ENCODE peak calls at places on chromosomes 12 and 14, in six cellular contexts. N, C, G, R, A and V are unnamed samples.

GRCh38 chr12:111448266-111448830 is 42.6 kb downstream of the SH2B3 start:
- DNase-seq in G (no peak), R (no peak), N (peak), A (no peak), C (no peak), V (no peak)

GRCh38 chr14:38973083-38973700 is 129.8 kb downstream of the SEC23A start:
- DNase-seq in N (no peak), A (no peak), C (no peak), G (no peak), R (no peak), V (no peak)

GRCh38 chr14:54594531-54594930 is 27.6 kb downstream of the SAMD4A start:
- DNase-seq in C (no peak), G (no peak), R (no peak), N (no peak), A (peak), V (no peak)

GRCh38 chr12:22231836-22232235 is 102.7 kb downstream of the ST8SIA1 start:
- DNase-seq in C (no peak), G (no peak), A (peak), R (peak), N (no peak), V (peak)

GRCh38 chr12:75725505-75726120 is 214.2 kb upstream of the KRR1 start:
- DNase-seq in G (no peak), C (no peak), N (no peak), R (peak), A (peak), V (peak)

GRCh38 chr12:96112733-96113132 is 77.3 kb upstream of the LTA4H start:
- DNase-seq in G (peak), R (no peak), C (no peak), N (no peak), A (no peak), V (no peak)

GRCh38 chr12:30753233-30753632 is 1.5 kb downstream of the CAPRIN2 start:
- DNase-seq in R (peak), G (no peak), C (no peak), N (no peak), A (peak), V (peak)

GRCh38 chr12:51048601-51049369 is 658 bp downstream of the LETMD1 start:
- DNase-seq in G (no peak), A (no peak), R (no peak), C (no peak), N (no peak), V (no peak)

GRCh38 chr12:93183940-93184663 is 193.6 kb upstream of the NUDT4 start:
- DNase-seq in A (peak), N (peak), C (no peak), R (no peak), G (no peak), V (no peak)

GRCh38 chr12:108807476-108807875 is 49.9 kb downstream of the SSH1 start:
- DNase-seq in G (no peak), N (no peak), C (no peak), R (no peak), A (no peak), V (no peak)

GRCh38 chr14:59204305-59204704 is 15.8 kb downstream of the DAAM1 start:
- DNase-seq in N (no peak), C (no peak), A (no peak), G (no peak), R (no peak), V (no peak)

GRCh38 chr12:7588703-7589329 is 76.9 kb downstream of the APOBEC1 start:
- DNase-seq in R (peak), G (peak), C (no peak), N (peak), A (no peak), V (peak)

GRCh38 chr12:10940389-10940788 is 1.3 kb upstream of the TAS2R14 start:
- DNase-seq in A (peak), C (peak), R (peak), N (no peak), G (no peak), V (peak)

GRCh38 chr12:113161415-113162016 is 12.0 kb downstream of the CFAP73 start:
- DNase-seq in A (peak), G (no peak), C (no peak), N (no peak), R (peak), V (peak)

GRCh38 chr14:95891742-95892141 is 15.1 kb downstream of the TUNAR start:
- DNase-seq in C (no peak), N (no peak), G (no peak), A (peak), R (no peak), V (peak)

GRCh38 chr12:118760623-118761022 is 220.7 kb upstream of the SRRM4 start:
- DNase-seq in A (no peak), R (no peak), G (no peak), C (no peak), N (no peak), V (no peak)

GRCh38 chr14:73239463-73240241 is 2.3 kb downstream of the PAPLN start:
- DNase-seq in A (peak), C (no peak), N (no peak), G (peak), R (no peak), V (peak)

GRCh38 chr12:76519538-76519937 is 40.0 kb downstream of the OSBPL8 start:
- DNase-seq in C (no peak), A (peak), G (no peak), N (peak), R (no peak), V (peak)

GRCh38 chr14:90388437-90388836 is 8.4 kb upstream of the CALM1 start:
- DNase-seq in C (peak), A (peak), N (no peak), R (peak), G (peak), V (peak)

GRCh38 chr12:87369161-87369560 is 660.0 kb downstream of the C12orf50 start:
- DNase-seq in R (no peak), G (no peak), C (no peak), A (no peak), N (no peak), V (no peak)

GRCh38 chr14:92491782-92492181 is 21.8 kb upstream of the RIN3 start:
- DNase-seq in A (no peak), G (no peak), R (no peak), N (no peak), C (no peak), V (no peak)

GRCh38 chr12:2535583-2536187 is 259.1 kb upstream of the FKBP4 start:
- DNase-seq in N (no peak), R (no peak), G (no peak), A (no peak), C (no peak), V (peak)

GRCh38 chr14:68966872-68967301 is 12.2 kb downstream of the ACTN1 start:
- DNase-seq in G (no peak), A (no peak), N (no peak), C (no peak), R (no peak), V (peak)

GRCh38 chr14:33191855-33192254 is 253.2 kb downstream of the NPAS3 start:
- DNase-seq in A (no peak), G (no peak), N (no peak), R (no peak), C (no peak), V (no peak)

GRCh38 chr14:87874676-87875075 is 118.3 kb downstream of the GALC start:
- DNase-seq in C (no peak), R (no peak), G (no peak), N (no peak), A (no peak), V (no peak)

GRCh38 chr12:126518596-126519200 is 1453.5 kb downstream of the AACS start:
- DNase-seq in G (no peak), A (peak), N (no peak), C (no peak), R (no peak), V (peak)

GRCh38 chr14:90454041-90455000 is 57.5 kb downstream of the CALM1 start:
- DNase-seq in N (no peak), G (peak), R (peak), C (peak), A (peak), V (peak)

GRCh38 chr12:4562034-4562657 is at the start of gene DYRK4:
- DNase-seq in C (peak), N (no peak), A (peak), G (peak), R (no peak), V (peak)

GRCh38 chr12:10018390-10018789 is 8.0 kb downstream of the CLEC12B start:
- DNase-seq in N (no peak), G (no peak), A (no peak), C (peak), R (no peak), V (no peak)

GRCh38 chr12:43308776-43309175 is 243.2 kb downstream of the ADAMTS20 start:
- DNase-seq in G (no peak), R (no peak), C (no peak), N (no peak), A (no peak), V (no peak)

DNA sequence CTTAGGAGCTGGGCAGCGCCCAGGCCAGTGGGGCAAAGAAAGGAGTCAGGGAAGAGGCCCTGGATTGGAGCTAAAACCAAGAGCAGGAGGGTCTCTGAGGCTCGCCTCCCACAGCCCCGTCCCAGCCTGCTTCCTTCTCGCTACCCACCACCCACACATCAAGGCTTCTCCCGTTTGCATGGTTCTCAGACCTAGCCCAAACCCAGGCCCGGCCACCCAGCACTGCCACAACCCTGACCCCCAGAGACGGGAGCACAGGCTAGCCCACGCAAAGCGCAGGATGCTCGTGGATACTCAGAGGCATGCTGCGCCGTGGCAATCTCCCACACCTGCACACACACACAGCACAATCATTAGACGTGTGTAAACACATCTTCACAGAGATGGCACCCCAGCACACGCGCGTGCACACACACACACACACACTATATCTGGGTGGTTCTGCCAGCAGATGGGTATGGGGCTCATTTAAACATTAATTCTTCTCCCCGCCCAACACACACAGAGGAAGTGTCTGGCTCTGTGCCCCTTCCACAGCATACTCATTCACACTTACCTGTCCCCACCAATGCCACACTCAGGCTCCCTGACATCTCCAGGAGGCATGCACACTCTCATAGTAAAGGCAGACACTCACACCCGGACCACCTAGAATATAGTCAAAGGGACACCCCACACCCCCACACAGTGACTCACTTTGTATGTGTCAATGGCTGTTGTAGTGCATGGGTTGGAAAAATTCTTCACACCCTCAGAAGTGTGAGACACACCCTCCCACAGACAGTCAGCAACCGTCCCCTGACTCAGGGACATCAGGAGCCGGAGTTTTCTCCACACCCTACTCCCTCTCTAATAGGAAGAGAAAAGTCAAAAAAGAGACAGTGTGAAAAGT is 1.1 kb downstream of the CARMIL3 start:
- DNase-seq in A (no peak), G (no peak), N (no peak), C (no peak), R (no peak), V (no peak)
- H3K4me3 ChIP-seq in A (no peak), G (no peak), N (peak), C (peak), R (peak), V (no peak)

GRCh38 chr12:73452672-73453469 is 1084.8 kb upstream of the ATXN7L3B start:
- DNase-seq in G (no peak), R (no peak), A (no peak), N (no peak), C (no peak), V (no peak)
- H3K4me3 ChIP-seq in G (no peak), R (no peak), A (no peak), N (no peak), C (no peak), V (no peak)

GRCh38 chr12:125330645-125331341 is 265.6 kb downstream of the AACS start:
- DNase-seq in R (peak), G (peak), C (no peak), N (peak), A (peak), V (peak)
- H3K4me3 ChIP-seq in R (peak), G (no peak), C (peak), N (peak), A (no peak), V (peak)

GRCh38 chr14:100784523-100785337 is 41.2 kb upstream of the MEG3 start:
- DNase-seq in G (no peak), N (no peak), R (no peak), A (no peak), C (no peak), V (no peak)
- H3K4me3 ChIP-seq in G (no peak), N (no peak), R (no peak), A (no peak), C (no peak), V (no peak)